ENCODE peak calls at places on chromosomes 4 and X, in six cellular contexts. E, B, T, Q, N and J are unnamed samples.

GRCh38 chrX:24424948-24425347 is 40.1 kb upstream of the PDK3 start:
- DNase-seq in N (peak), B (peak), T (peak), Q (peak), E (peak), J (no peak)

GRCh38 chr4:57195622-57196021 is 85.4 kb upstream of the IGFBP7 start:
- DNase-seq in E (no peak), B (no peak), Q (no peak), N (no peak), T (no peak), J (no peak)

GRCh38 chr4:41360214-41360910 is 103.6 kb downstream of the UCHL1 start:
- DNase-seq in T (peak), N (peak), Q (peak), B (peak), E (peak), J (peak)

GRCh38 chr4:76194325-76194724 is 19.3 kb downstream of the SCARB2 start:
- DNase-seq in Q (no peak), T (no peak), B (peak), E (peak), N (peak), J (no peak)

GRCh38 chrX:100449696-100450606 is 39.9 kb upstream of the PCDH19 start:
- DNase-seq in Q (peak), N (no peak), T (no peak), B (no peak), E (no peak), J (no peak)

GRCh38 chrX:155997436-155997835 is at the start of gene IL9R:
- DNase-seq in E (no peak), B (no peak), N (no peak), Q (peak), T (no peak), J (no peak)

GRCh38 chr4:153467154-153467896 is 1.2 kb downstream of the TMEM131L start:
- DNase-seq in Q (peak), B (no peak), E (no peak), N (no peak), T (no peak), J (peak)

GRCh38 chr4:22430626-22431025 is 85.2 kb downstream of the ADGRA3 start:
- DNase-seq in N (no peak), B (no peak), E (no peak), Q (no peak), T (no peak), J (no peak)

GRCh38 chr4:147590249-147590920 is 26.8 kb upstream of the TMEM184C start:
- DNase-seq in N (peak), T (peak), E (peak), Q (peak), B (peak), J (peak)

GRCh38 chr4:48028654-48029053 is 12.1 kb downstream of the NIPAL1 start:
- DNase-seq in N (no peak), T (no peak), E (no peak), Q (no peak), B (no peak), J (no peak)

GRCh38 chr4:7822858-7823257 is 116.8 kb downstream of the AFAP1 start:
- DNase-seq in T (no peak), B (no peak), N (no peak), E (no peak), Q (no peak), J (no peak)

GRCh38 chr4:21512351-21512750 is 436.2 kb downstream of the KCNIP4 start:
- DNase-seq in E (peak), B (peak), Q (peak), T (no peak), N (peak), J (no peak)

GRCh38 chr4:9703391-9703790 is 78.0 kb upstream of the DRD5 start:
- DNase-seq in N (no peak), T (peak), B (no peak), Q (peak), E (no peak), J (peak)

GRCh38 chr4:150209140-150209829 is 131.0 kb downstream of the DCLK2 start:
- DNase-seq in E (peak), B (peak), T (peak), N (peak), Q (peak), J (peak)

GRCh38 chr4:178148106-178148505 is 705.9 kb upstream of the AGA start:
- DNase-seq in E (no peak), B (no peak), Q (no peak), N (no peak), T (no peak), J (no peak)

GRCh38 chr4:182448281-182449151 is 205.3 kb downstream of the TENM3 start:
- DNase-seq in N (peak), B (peak), E (peak), Q (peak), T (peak), J (peak)

GRCh38 chr4:127708985-127709384 is 21.2 kb upstream of the SLC25A31 start:
- DNase-seq in Q (no peak), T (no peak), N (peak), E (peak), B (peak), J (no peak)

GRCh38 chr4:122548452-122548851 is 72.4 kb downstream of the IL21 start:
- DNase-seq in T (no peak), E (peak), Q (no peak), B (peak), N (peak), J (no peak)

GRCh38 chr4:185535818-185536729 is 767 bp upstream of the PDLIM3 start:
- DNase-seq in B (peak), Q (no peak), N (no peak), T (peak), E (no peak), J (no peak)

GRCh38 chr4:154039435-154040061 is 250.7 kb upstream of the SFRP2 start:
- DNase-seq in N (no peak), Q (no peak), B (no peak), E (no peak), T (no peak), J (no peak)

GRCh38 chr4:177008071-177008835 is 215.5 kb upstream of the VEGFC start:
- DNase-seq in N (peak), E (peak), Q (no peak), T (no peak), B (peak), J (no peak)

GRCh38 chrX:40474205-40474626 is 106.6 kb upstream of the ATP6AP2 start:
- DNase-seq in B (peak), Q (no peak), N (peak), E (no peak), T (no peak), J (peak)

GRCh38 chr4:168815373-168816345 is 194.4 kb downstream of the CBR4 start:
- DNase-seq in B (peak), N (peak), E (peak), T (no peak), Q (no peak), J (no peak)

GRCh38 chr4:41448935-41449334 is 89.0 kb upstream of the LIMCH1 start:
- DNase-seq in Q (peak), T (no peak), B (no peak), N (no peak), E (peak), J (no peak)

GRCh38 chr4:62670509-62670908 is 1470.4 kb downstream of the ADGRL3 start:
- DNase-seq in N (peak), B (peak), E (no peak), T (no peak), Q (no peak), J (no peak)

DNA sequence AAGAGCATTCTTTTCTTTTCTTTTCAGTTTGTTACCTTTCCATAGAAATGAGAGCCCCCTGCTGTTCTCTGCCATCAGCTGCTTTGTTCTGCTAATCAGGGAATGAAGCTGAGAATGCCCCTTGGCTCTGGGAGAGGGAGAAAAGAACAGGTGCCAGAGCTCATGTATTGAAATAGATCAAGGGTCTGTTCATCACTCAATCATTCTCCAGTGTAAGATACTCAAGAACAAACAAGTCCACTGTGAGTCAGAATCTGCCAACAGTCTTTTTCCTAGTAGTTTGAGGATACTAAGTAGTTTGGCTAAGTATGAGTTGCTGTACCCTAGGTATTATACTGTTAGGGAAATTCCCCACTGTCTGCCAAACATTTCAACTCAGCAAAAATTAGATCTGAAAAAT is 144.3 kb downstream of the RTL3 start:
- DNase-seq in T (no peak), E (peak), Q (no peak), N (no peak), B (peak), J (no peak)
- TF ChIP-seq CTCF in T (no peak), E (no peak), Q (no peak), N (no peak), B (no peak), J (peak)

GRCh38 chr4:74794341-74794801 is at the start of gene BTC:
- DNase-seq in B (peak), T (peak), Q (peak), E (peak), N (peak), J (peak)
- TF ChIP-seq CTCF in B (peak), T (no peak), Q (peak), E (peak), N (peak), J (peak)

GRCh38 chrX:131827935-131828334 is 195.2 kb upstream of the STK26 start:
- DNase-seq in Q (no peak), N (peak), B (no peak), T (no peak), E (peak), J (no peak)
- TF ChIP-seq CTCF in Q (no peak), N (no peak), B (no peak), T (peak), E (peak), J (peak)

GRCh38 chrX:4277122-4277521 is 563.7 kb upstream of the PRKX start:
- DNase-seq in E (no peak), B (no peak), T (no peak), Q (no peak), N (no peak), J (no peak)
- TF ChIP-seq CTCF in E (no peak), B (no peak), T (no peak), Q (no peak), N (no peak), J (peak)

DNA sequence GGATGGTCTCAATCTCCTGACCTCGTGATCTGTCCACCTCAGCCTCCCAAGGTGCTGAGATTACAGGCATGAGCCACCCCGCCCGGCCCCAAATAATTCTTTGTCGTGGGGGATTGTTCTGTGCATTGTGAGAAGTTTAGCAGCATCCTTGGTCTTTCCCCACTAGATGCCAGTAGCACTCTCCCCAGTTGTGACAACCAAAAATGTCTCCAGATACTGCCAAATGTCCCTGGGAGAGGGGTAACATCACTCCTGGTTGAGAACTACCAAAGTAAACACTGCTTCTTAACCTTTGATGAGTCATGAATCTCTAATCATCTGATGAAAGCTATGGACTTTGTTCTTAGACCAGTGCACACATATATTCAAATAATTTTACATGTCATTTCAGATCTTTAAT is 90.7 kb upstream of the BRS3 start:
- DNase-seq in E (no peak), N (no peak), B (no peak), Q (no peak), T (no peak), J (no peak)
- TF ChIP-seq CTCF in E (no peak), N (no peak), B (no peak), Q (no peak), T (no peak), J (no peak)

GRCh38 chr4:139222215-139222614 is 45.2 kb upstream of the ELF2 start:
- DNase-seq in E (no peak), B (no peak), T (no peak), Q (no peak), N (no peak), J (no peak)

GRCh38 chr4:139223682-139224317 is 46.8 kb upstream of the ELF2 start:
- DNase-seq in N (peak), B (peak), T (peak), E (peak), Q (peak), J (no peak)

GRCh38 chr4:139232751-139233150 is 47.3 kb downstream of the MGARP start:
- DNase-seq in T (no peak), N (no peak), E (no peak), Q (no peak), B (no peak), J (no peak)

GRCh38 chr4:139229534-139230039 is 50.4 kb downstream of the MGARP start:
- DNase-seq in B (peak), N (peak), Q (peak), T (no peak), E (peak), J (no peak)

GRCh38 chr4:139227729-139228404 is 50.8 kb upstream of the ELF2 start:
- DNase-seq in N (no peak), B (no peak), Q (peak), T (no peak), E (no peak), J (no peak)
- TF ChIP-seq CTCF in N (no peak), B (no peak), Q (no peak), T (no peak), E (no peak), J (no peak)

DNA sequence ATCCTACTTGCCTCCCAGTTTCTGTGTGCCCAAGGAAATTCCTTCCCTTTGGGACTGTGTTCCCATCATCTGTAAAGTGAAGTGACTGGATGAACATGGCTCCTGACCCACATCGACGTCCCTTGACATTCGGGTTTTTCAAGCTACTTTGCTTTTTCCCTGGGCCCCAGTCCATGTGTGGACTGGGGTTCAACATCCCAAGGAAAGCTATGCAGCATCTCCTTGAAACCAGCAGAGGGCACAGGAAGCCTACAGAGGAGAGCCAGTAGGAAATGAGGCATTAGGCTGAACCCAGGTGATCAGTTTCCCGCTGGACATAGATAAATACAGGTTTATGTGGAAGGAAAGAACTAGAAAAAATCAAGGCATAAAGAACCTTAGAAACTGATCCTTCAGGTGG is 145.1 kb upstream of the ARHGEF9 start:
- DNase-seq in Q (no peak), N (no peak), T (no peak), B (no peak), E (no peak), J (no peak)
- TF ChIP-seq CTCF in Q (no peak), N (peak), T (no peak), B (peak), E (peak), J (peak)

GRCh38 chrX:21723097-21723496 is 34.8 kb downstream of the SMPX start:
- DNase-seq in B (peak), E (peak), Q (no peak), N (no peak), T (no peak), J (peak)

GRCh38 chrX:21725498-21725897 is 32.4 kb downstream of the SMPX start:
- DNase-seq in B (peak), Q (no peak), T (peak), E (peak), N (peak), J (no peak)

GRCh38 chrX:21723814-21724213 is 34.1 kb downstream of the SMPX start:
- DNase-seq in E (no peak), B (no peak), T (no peak), N (no peak), Q (no peak), J (no peak)

GRCh38 chrX:21728276-21728968 is 29.5 kb downstream of the SMPX start:
- DNase-seq in N (no peak), E (no peak), T (no peak), Q (no peak), B (no peak), J (no peak)

GRCh38 chrX:21725916-21726315 is 32.0 kb downstream of the SMPX start:
- DNase-seq in E (no peak), B (no peak), T (no peak), N (no peak), Q (no peak), J (no peak)
- TF ChIP-seq CTCF in E (no peak), B (no peak), T (no peak), N (no peak), Q (no peak), J (no peak)

DNA sequence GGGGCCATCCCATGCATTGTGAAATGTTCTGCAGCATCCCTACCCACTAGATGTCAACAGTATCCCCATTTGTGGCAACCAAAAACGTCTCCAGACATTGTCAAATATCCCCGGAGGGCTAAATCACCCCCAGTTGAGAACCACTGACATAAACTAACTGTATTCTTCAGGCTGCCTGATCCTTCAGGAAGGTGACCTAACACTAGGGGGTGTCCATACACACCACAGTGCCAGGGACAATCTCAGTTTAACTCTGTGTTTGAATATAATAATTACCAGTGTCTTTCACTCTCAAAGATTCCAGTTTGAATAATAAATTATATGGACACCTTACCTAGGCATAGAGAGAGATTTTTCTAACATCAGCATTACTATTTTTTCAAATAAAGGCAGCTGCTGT is 6.4 kb downstream of the ACE2 start:
- DNase-seq in T (no peak), N (no peak), E (no peak), B (no peak), Q (no peak), J (no peak)
- TF ChIP-seq CTCF in T (no peak), N (peak), E (peak), B (no peak), Q (no peak), J (peak)